ENCODE peak calls at places on chromosome 9, in eight cellular contexts. Z is adrenal gland, N is upper lobe of left lung, I is left ventricle myocardium inferior, U is brain microvascular endothelial cell, X is GM23248, J is right atrium auricular region, V is uterus. B is an unnamed sample.
A peak's percentile ranks its signal among the peaks of the same experiment; 100 is the strongest.

GRCh38 chr9:113355197-113355596 is 5.9 kb downstream of the BSPRY start:
- DNase-seq in Z (no peak), N (no peak), I (no peak), U (no peak), X (no peak), J (no peak), V (no peak), B (no peak)

GRCh38 chr9:76592105-76593010 is 133.4 kb downstream of the GCNT1 start:
- DNase-seq in Z (no peak), N (no peak), I (no peak), U (peak; percentile 6), X (peak; percentile 53), J (no peak), V (no peak), B (no peak)

GRCh38 chr9:71743217-71743705 is 25.1 kb downstream of the CEMIP2 start:
- DNase-seq in Z (no peak), N (no peak), I (no peak), U (no peak), X (no peak), J (no peak), V (no peak), B (no peak)

GRCh38 chr9:27365977-27366376 is 69.0 kb upstream of the EQTN start:
- DNase-seq in Z (no peak), N (no peak), I (no peak), U (peak; percentile 82), X (no peak), J (no peak), V (no peak), B (no peak)

GRCh38 chr9:98807811-98808195 is 333 bp downstream of the GALNT12 start:
- DNase-seq in Z (no peak), N (no peak), I (no peak), U (no peak), X (peak; percentile 55), J (no peak), V (no peak), B (no peak)

GRCh38 chr9:33475357-33475756 is 1.6 kb upstream of the NOL6 start:
- DNase-seq in Z (no peak), N (no peak), I (no peak), U (no peak), X (no peak), J (peak; percentile 30), V (no peak), B (peak; percentile 7)

GRCh38 chr9:70484232-70485130 is 70.0 kb upstream of the KLF9 start:
- DNase-seq in Z (peak; percentile 82), N (peak; percentile 57), I (no peak), U (peak; percentile 78), X (peak; percentile 85), J (no peak), V (no peak), B (no peak)

GRCh38 chr9:125541840-125542243 is 165.2 kb downstream of the MAPKAP1 start:
- DNase-seq in Z (peak; percentile 85), N (no peak), I (no peak), U (no peak), X (no peak), J (no peak), V (no peak), B (no peak)

GRCh38 chr9:97923529-97924108 is 1.3 kb upstream of the TRMO start:
- DNase-seq in Z (peak; percentile 95), N (peak; percentile 79), I (peak; percentile 73), U (peak; percentile 84), X (peak; percentile 91), J (peak; percentile 86), V (peak; percentile 68), B (peak; percentile 60)

GRCh38 chr9:4167040-4167671 is 132.7 kb downstream of the GLIS3 start:
- DNase-seq in Z (no peak), N (no peak), I (no peak), U (peak; percentile 44), X (peak; percentile 74), J (no peak), V (no peak), B (no peak)

GRCh38 chr9:70683841-70684240 is 269.4 kb upstream of the KLF9 start:
- DNase-seq in Z (no peak), N (no peak), I (no peak), U (no peak), X (peak; percentile 5), J (no peak), V (no peak), B (no peak)

GRCh38 chr9:3809724-3810123 is 283.9 kb upstream of the RFX3 start:
- DNase-seq in Z (no peak), N (no peak), I (no peak), U (no peak), X (peak; percentile 66), J (no peak), V (no peak), B (no peak)

DNA sequence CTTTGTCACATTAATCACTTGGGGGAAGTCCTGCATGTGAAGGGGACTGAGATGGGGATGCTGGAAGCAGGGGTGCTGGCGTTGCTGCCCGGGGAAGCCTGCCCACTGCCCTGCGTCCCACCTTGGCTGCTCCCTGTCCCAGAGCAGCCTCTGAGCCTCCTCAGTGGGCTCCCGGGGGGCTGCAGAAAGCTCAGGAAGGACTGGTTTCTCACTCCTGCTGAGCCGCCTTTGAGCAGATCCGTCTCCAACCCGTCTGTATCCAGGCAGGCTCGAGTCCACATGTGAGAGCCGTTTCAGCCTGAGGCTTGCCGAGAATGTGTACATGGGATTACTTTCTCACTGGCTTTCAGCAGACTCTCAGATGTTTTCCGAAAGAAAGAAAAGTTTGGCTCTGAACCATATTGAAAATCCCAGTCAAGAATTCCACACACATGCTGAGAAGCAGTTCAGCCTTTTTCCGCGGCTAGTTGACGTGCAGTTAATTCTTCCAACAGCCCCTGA is 95.3 kb upstream of the COL5A1 start:
- DNase-seq in Z (no peak), N (no peak), I (peak; percentile 15), U (no peak), X (peak; percentile 75), J (no peak), V (no peak), B (no peak)
- H3K4me3 ChIP-seq in Z (no peak overlapping the region), N (no peak overlapping the region), I (peak overlapping the region; percentile 4), U (no peak overlapping the region), X (peak overlapping the region; percentile 41), J (no peak overlapping the region), V (no peak overlapping the region), B (no peak overlapping the region)

GRCh38 chr9:130240410-130241197 is 25.0 kb upstream of the HMCN2 start:
- DNase-seq in Z (peak; percentile 93), N (peak; percentile 66), I (peak; percentile 41), U (peak; percentile 81), X (peak; percentile 79), J (no peak), V (peak; percentile 65), B (peak; percentile 57)

GRCh38 chr9:130243015-130243881 is 22.3 kb upstream of the HMCN2 start:
- DNase-seq in Z (peak; percentile 95), N (peak; percentile 65), I (peak; percentile 72), U (peak; percentile 32), X (peak; percentile 53), J (peak; percentile 83), V (peak; percentile 78), B (peak; percentile 80)

GRCh38 chr9:130243882-130244170 is 21.7 kb upstream of the HMCN2 start:
- DNase-seq in Z (no peak), N (no peak), I (no peak), U (no peak), X (no peak), J (no peak), V (no peak), B (no peak)

GRCh38 chr9:130241198-130241535 is 24.4 kb upstream of the HMCN2 start:
- DNase-seq in Z (no peak), N (no peak), I (no peak), U (no peak), X (no peak), J (no peak), V (no peak), B (no peak)

GRCh38 chr9:130242270-130243014 is 23.1 kb upstream of the HMCN2 start:
- DNase-seq in Z (peak; percentile 85), N (no peak), I (no peak), U (no peak), X (no peak), J (no peak), V (no peak), B (no peak)
- H3K4me3 ChIP-seq in Z (peak overlapping the region; percentile 14), N (peak overlapping the region; percentile 1), I (no peak overlapping the region), U (no peak overlapping the region), X (no peak overlapping the region), J (no peak overlapping the region), V (no peak overlapping the region), B (no peak overlapping the region)

GRCh38 chr9:95246547-95246946 is 71.0 kb downstream of the FANCC start:
- DNase-seq in Z (no peak), N (no peak), I (no peak), U (no peak), X (no peak), J (no peak), V (no peak), B (no peak)

GRCh38 chr9:95249986-95250385 is 67.5 kb downstream of the FANCC start:
- DNase-seq in Z (no peak), N (no peak), I (no peak), U (no peak), X (no peak), J (no peak), V (no peak), B (no peak)

DNA sequence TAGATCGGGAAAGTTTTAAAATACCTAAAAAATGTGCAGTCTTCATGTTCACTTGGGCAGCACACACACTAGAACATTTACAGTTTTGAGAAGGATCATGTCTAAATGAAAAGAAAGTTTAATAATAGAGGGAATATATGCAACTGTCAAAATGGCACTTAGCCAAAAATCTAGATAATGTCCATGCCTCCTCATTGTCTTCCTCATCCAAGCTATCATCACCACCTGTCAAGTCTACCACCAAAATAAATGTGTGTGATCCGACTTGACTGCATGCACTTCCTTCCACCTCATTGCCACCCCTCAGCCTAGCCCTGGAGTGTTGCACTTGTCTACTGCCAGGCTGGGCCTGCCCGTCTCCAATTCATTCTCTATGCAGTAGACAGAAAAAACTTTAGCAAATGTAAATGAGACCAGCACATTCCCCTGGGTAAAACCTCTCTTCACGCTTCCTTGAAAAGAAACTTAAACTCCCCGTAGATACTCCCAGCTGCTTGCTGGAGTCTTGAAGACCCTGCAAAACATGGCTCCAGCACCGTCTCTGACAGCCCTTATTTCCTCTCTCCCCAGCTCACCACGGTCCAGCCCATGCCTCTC is 66.9 kb downstream of the FANCC start:
- DNase-seq in Z (no peak), N (no peak), I (no peak), U (no peak), X (no peak), J (no peak), V (no peak), B (no peak)
- H3K4me3 ChIP-seq in Z (no peak overlapping the region), N (no peak overlapping the region), I (no peak overlapping the region), U (no peak overlapping the region), X (no peak overlapping the region), J (no peak overlapping the region), V (no peak overlapping the region), B (no peak overlapping the region)

GRCh38 chr9:90805006-90805993 is 3.7 kb downstream of the SYK start:
- DNase-seq in Z (no peak), N (no peak), I (no peak), U (no peak), X (no peak), J (no peak), V (no peak), B (no peak)
- H3K4me3 ChIP-seq in Z (no peak overlapping the region), N (no peak overlapping the region), I (no peak overlapping the region), U (no peak overlapping the region), X (no peak overlapping the region), J (no peak overlapping the region), V (no peak overlapping the region), B (no peak overlapping the region)